ENCODE peak calls at places on chromosomes 3 and 15, in eight cellular contexts. I is stimulated activated CD8-positive, alpha-beta memory T cell treated with anti-CD3 and anti-CD28 coated beads, Interleukin-15, amount 100 ng/mL, for 24 hours; G is stomach; H is upper lobe of right lung; U is stimulated activated CD4-positive, alpha-beta T cell treated with anti-CD3 and anti-CD28 coated beads, Interleukin-4, amount 100 ng/mL, for 48 hours; S is NCI-H1694 treated with DMSO at 0.1 percent for 48 hours; Q is HFF-Myc; O is ureter. L is an unnamed sample.

GRCh38 chr3:149245738-149246451 is 24.3 kb upstream of the CP start:
- DNase-seq in H (no peak), O (no peak), G (no peak), U (no peak), S (no peak), I (no peak), Q (no peak), L (no peak)

GRCh38 chr15:98896002-98896721 is 111.4 kb downstream of the PGPEP1L start:
- DNase-seq in H (no peak), S (no peak), U (no peak), I (no peak), O (no peak), G (no peak), Q (no peak), L (no peak)

GRCh38 chr3:171753025-171753472 is 57.2 kb downstream of the PLD1 start:
- DNase-seq in I (no peak), H (no peak), Q (no peak), O (no peak), G (no peak), S (no peak), U (no peak), L (no peak)

GRCh38 chr3:106510206-106510605 is 641.4 kb upstream of the CBLB start:
- DNase-seq in Q (no peak), I (no peak), G (no peak), U (no peak), S (no peak), H (no peak), O (no peak), L (no peak)

GRCh38 chr3:50365080-50365841 is 5.9 kb upstream of the TMEM115 start:
- DNase-seq in O (peak), H (peak), G (peak), I (peak), S (no peak), Q (no peak), U (peak), L (peak)

GRCh38 chr3:33729993-33730392 is 11.9 kb upstream of the CLASP2 start:
- DNase-seq in Q (no peak), U (no peak), I (no peak), G (no peak), O (no peak), H (no peak), S (no peak), L (no peak)

GRCh38 chr3:24508423-24508839 is 13.8 kb upstream of the THRB start:
- DNase-seq in G (no peak), I (no peak), S (no peak), U (no peak), H (no peak), O (no peak), Q (peak), L (no peak)

GRCh38 chr3:124492824-124493223 is 237.4 kb upstream of the UMPS start:
- DNase-seq in G (peak), O (peak), I (no peak), H (no peak), U (no peak), S (peak), Q (no peak), L (peak)

GRCh38 chr3:17670749-17671148 is 71.7 kb downstream of the TBC1D5 start:
- DNase-seq in G (no peak), Q (no peak), S (no peak), U (no peak), H (no peak), I (no peak), O (no peak), L (no peak)

GRCh38 chr15:73926191-73927002 is at the start of gene LOXL1:
- DNase-seq in I (no peak), Q (peak), O (peak), G (peak), U (no peak), S (no peak), H (peak), L (peak)

GRCh38 chr15:34838282-34838681 is 42.9 kb upstream of the ACTC1 start:
- DNase-seq in H (no peak), I (no peak), S (no peak), U (no peak), O (no peak), G (no peak), Q (no peak), L (no peak)

GRCh38 chr15:92821491-92822116 is 78.5 kb upstream of the CHD2 start:
- DNase-seq in Q (no peak), G (no peak), O (no peak), U (no peak), H (no peak), I (no peak), S (no peak), L (no peak)

GRCh38 chr3:58588030-58588614 is 10.9 kb upstream of the FAM107A start:
- DNase-seq in U (no peak), S (no peak), O (no peak), Q (no peak), G (no peak), H (no peak), I (no peak), L (peak)

GRCh38 chr15:48992545-48992944 is 28.8 kb upstream of the SHC4 start:
- DNase-seq in O (no peak), S (no peak), H (no peak), G (no peak), I (no peak), Q (no peak), U (no peak), L (no peak)

GRCh38 chr3:151356791-151357460 is 27.6 kb upstream of the P2RY13 start:
- DNase-seq in G (no peak), O (no peak), S (no peak), U (no peak), I (no peak), Q (no peak), H (no peak), L (no peak)

GRCh38 chr3:86937306-86937791 is 53.6 kb downstream of the VGLL3 start:
- DNase-seq in H (no peak), O (no peak), Q (peak), I (no peak), U (no peak), S (no peak), G (no peak), L (no peak)

GRCh38 chr3:5240740-5241139 is 53.2 kb downstream of the EDEM1 start:
- DNase-seq in H (no peak), G (no peak), S (no peak), I (no peak), Q (no peak), O (no peak), U (no peak), L (no peak)

GRCh38 chr15:59294961-59295741 is 77.5 kb downstream of the MYO1E start:
- DNase-seq in U (no peak), G (no peak), O (no peak), I (no peak), H (no peak), Q (peak), S (no peak), L (no peak)

GRCh38 chr3:129938140-129938930 is 36.2 kb upstream of the TRH start:
- DNase-seq in O (no peak), S (no peak), Q (no peak), H (no peak), G (no peak), I (no peak), U (no peak), L (no peak)

GRCh38 chr3:174505266-174505665 is 353.9 kb upstream of the NAALADL2 start:
- DNase-seq in H (no peak), G (no peak), Q (no peak), O (no peak), I (no peak), U (no peak), S (no peak), L (no peak)

GRCh38 chr15:89494941-89495637 is 1.3 kb downstream of the RHCG start:
- DNase-seq in O (peak), I (no peak), U (peak), Q (no peak), G (no peak), H (no peak), S (no peak), L (peak)

GRCh38 chr3:193970773-193971206 is 165.2 kb upstream of the HES1 start:
- DNase-seq in U (no peak), S (no peak), H (no peak), O (no peak), I (no peak), G (no peak), Q (no peak), L (no peak)

GRCh38 chr3:11168881-11169805 is 14.8 kb downstream of the HRH1 start:
- DNase-seq in O (no peak), G (no peak), Q (no peak), S (no peak), H (no peak), I (no peak), U (no peak), L (no peak)

GRCh38 chr3:125398952-125399351 is 23.8 kb upstream of the ZNF148 start:
- DNase-seq in Q (no peak), H (no peak), I (no peak), G (no peak), U (no peak), S (no peak), O (no peak), L (peak)

GRCh38 chr3:181279239-181279565 is 289.7 kb upstream of the DNAJC19 start:
- DNase-seq in I (no peak), H (no peak), U (no peak), G (no peak), S (peak), Q (no peak), O (no peak), L (no peak)

GRCh38 chr3:167491626-167492025 is 17.8 kb upstream of the SERPINI2 start:
- DNase-seq in Q (no peak), H (no peak), O (no peak), G (no peak), U (no peak), I (no peak), S (no peak), L (no peak)

GRCh38 chr3:8052599-8053185 is 448.9 kb upstream of the LMCD1 start:
- DNase-seq in I (no peak), G (no peak), O (no peak), H (no peak), Q (no peak), S (peak), U (no peak), L (no peak)

GRCh38 chr3:13070622-13071021 is 2.6 kb downstream of the IQSEC1 start:
- DNase-seq in Q (no peak), G (no peak), U (no peak), S (no peak), I (no peak), H (no peak), O (no peak), L (no peak)

GRCh38 chr3:106534206-106534605 is 665.4 kb upstream of the CBLB start:
- DNase-seq in O (no peak), S (peak), I (no peak), G (no peak), Q (no peak), H (peak), U (no peak), L (no peak)

GRCh38 chr3:69770976-69771634 is 31.8 kb downstream of the MITF start:
- DNase-seq in H (no peak), U (no peak), S (no peak), I (no peak), O (no peak), Q (peak), G (no peak), L (no peak)

GRCh38 chr3:62597481-62597880 is 224.1 kb upstream of the FEZF2 start:
- DNase-seq in O (no peak), S (no peak), Q (peak), H (no peak), G (no peak), I (no peak), U (no peak), L (no peak)

GRCh38 chr3:54188176-54188791 is 65.9 kb downstream of the CACNA2D3 start:
- DNase-seq in H (no peak), O (peak), G (peak), I (no peak), Q (no peak), S (no peak), U (peak), L (peak)

GRCh38 chr3:177928156-177928555 is 608.1 kb upstream of the KCNMB2 start:
- DNase-seq in H (no peak), I (no peak), Q (peak), S (no peak), U (no peak), G (no peak), O (no peak), L (no peak)

L was measured in WTC11.